ENCODE peak calls at places on chromosomes 1 and 21, in four cellular contexts. One of them, this sample, is unnamed.

GRCh38 chr1:8083739-8084484 is 57.8 kb upstream of the ERRFI1 start:
- ATAC-seq in stimulated activated memory B cell treated with anti-CD40 and anti-IgM and Interleukin-4, amounts not matched to agents 10 μg/mL and 1 μg/mL and 100 μg/mL, for 72 hours: no peak
- ATAC-seq in natural killer cell: no peak
- ATAC-seq in left colon: peak
- ATAC-seq in this sample: no peak

GRCh38 chr21:34012640-34013039 is 60.7 kb upstream of the MRPS6 start:
- ATAC-seq in stimulated activated memory B cell treated with anti-CD40 and anti-IgM and Interleukin-4, amounts not matched to agents 10 μg/mL and 1 μg/mL and 100 μg/mL, for 72 hours: no peak
- ATAC-seq in left colon: no peak
- ATAC-seq in natural killer cell: no peak
- ATAC-seq in this sample: no peak

GRCh38 chr1:158400901-158401300 is 1.6 kb upstream of the OR10T2 start:
- ATAC-seq in left colon: no peak
- ATAC-seq in stimulated activated memory B cell treated with anti-CD40 and anti-IgM and Interleukin-4, amounts not matched to agents 10 μg/mL and 1 μg/mL and 100 μg/mL, for 72 hours: no peak
- ATAC-seq in natural killer cell: no peak
- ATAC-seq in this sample: no peak

GRCh38 chr21:28738305-28738704 is 254.4 kb downstream of the LTN1 start:
- ATAC-seq in stimulated activated memory B cell treated with anti-CD40 and anti-IgM and Interleukin-4, amounts not matched to agents 10 μg/mL and 1 μg/mL and 100 μg/mL, for 72 hours: no peak
- ATAC-seq in left colon: no peak
- ATAC-seq in natural killer cell: no peak
- ATAC-seq in this sample: no peak

GRCh38 chr1:156496211-156496761 is 4.3 kb downstream of the MEF2D start:
- ATAC-seq in stimulated activated memory B cell treated with anti-CD40 and anti-IgM and Interleukin-4, amounts not matched to agents 10 μg/mL and 1 μg/mL and 100 μg/mL, for 72 hours: no peak
- ATAC-seq in natural killer cell: no peak
- ATAC-seq in left colon: no peak
- ATAC-seq in this sample: no peak

GRCh38 chr1:22884806-22885559 is 87.7 kb downstream of the LACTBL1 start:
- ATAC-seq in stimulated activated memory B cell treated with anti-CD40 and anti-IgM and Interleukin-4, amounts not matched to agents 10 μg/mL and 1 μg/mL and 100 μg/mL, for 72 hours: no peak
- ATAC-seq in natural killer cell: peak
- ATAC-seq in left colon: no peak
- ATAC-seq in this sample: no peak

GRCh38 chr1:89552481-89553194 is 28.0 kb downstream of the LRRC8B start:
- ATAC-seq in natural killer cell: peak
- ATAC-seq in stimulated activated memory B cell treated with anti-CD40 and anti-IgM and Interleukin-4, amounts not matched to agents 10 μg/mL and 1 μg/mL and 100 μg/mL, for 72 hours: peak
- ATAC-seq in left colon: peak
- ATAC-seq in this sample: peak

GRCh38 chr1:208131631-208132286 is 112.4 kb downstream of the PLXNA2 start:
- ATAC-seq in stimulated activated memory B cell treated with anti-CD40 and anti-IgM and Interleukin-4, amounts not matched to agents 10 μg/mL and 1 μg/mL and 100 μg/mL, for 72 hours: no peak
- ATAC-seq in left colon: peak
- ATAC-seq in natural killer cell: peak
- ATAC-seq in this sample: no peak

GRCh38 chr1:28853033-28853742 is 41.2 kb downstream of the OPRD1 start:
- ATAC-seq in natural killer cell: no peak
- ATAC-seq in stimulated activated memory B cell treated with anti-CD40 and anti-IgM and Interleukin-4, amounts not matched to agents 10 μg/mL and 1 μg/mL and 100 μg/mL, for 72 hours: no peak
- ATAC-seq in left colon: no peak
- ATAC-seq in this sample: no peak

GRCh38 chr1:48931571-48932251 is 155.0 kb upstream of the BEND5 start:
- ATAC-seq in stimulated activated memory B cell treated with anti-CD40 and anti-IgM and Interleukin-4, amounts not matched to agents 10 μg/mL and 1 μg/mL and 100 μg/mL, for 72 hours: peak
- ATAC-seq in left colon: no peak
- ATAC-seq in natural killer cell: no peak
- ATAC-seq in this sample: no peak

GRCh38 chr1:116820362-116820761 is 66.1 kb downstream of the CD2 start:
- ATAC-seq in natural killer cell: no peak
- ATAC-seq in left colon: no peak
- ATAC-seq in stimulated activated memory B cell treated with anti-CD40 and anti-IgM and Interleukin-4, amounts not matched to agents 10 μg/mL and 1 μg/mL and 100 μg/mL, for 72 hours: no peak
- ATAC-seq in this sample: peak

GRCh38 chr1:25807480-25808390 is 7.7 kb downstream of the SELENON start:
- ATAC-seq in natural killer cell: no peak
- ATAC-seq in left colon: peak
- ATAC-seq in stimulated activated memory B cell treated with anti-CD40 and anti-IgM and Interleukin-4, amounts not matched to agents 10 μg/mL and 1 μg/mL and 100 μg/mL, for 72 hours: no peak
- ATAC-seq in this sample: no peak

GRCh38 chr1:40763742-40764532 is 19.6 kb upstream of the KCNQ4 start:
- ATAC-seq in left colon: no peak
- ATAC-seq in natural killer cell: no peak
- ATAC-seq in stimulated activated memory B cell treated with anti-CD40 and anti-IgM and Interleukin-4, amounts not matched to agents 10 μg/mL and 1 μg/mL and 100 μg/mL, for 72 hours: peak
- ATAC-seq in this sample: no peak

GRCh38 chr1:236141447-236142357 is 637 bp upstream of the GPR137B start:
- ATAC-seq in left colon: peak
- ATAC-seq in natural killer cell: peak
- ATAC-seq in stimulated activated memory B cell treated with anti-CD40 and anti-IgM and Interleukin-4, amounts not matched to agents 10 μg/mL and 1 μg/mL and 100 μg/mL, for 72 hours: peak
- ATAC-seq in this sample: peak

GRCh38 chr1:204806943-204807624 is 63.6 kb upstream of the NFASC start:
- ATAC-seq in left colon: peak
- ATAC-seq in natural killer cell: peak
- ATAC-seq in stimulated activated memory B cell treated with anti-CD40 and anti-IgM and Interleukin-4, amounts not matched to agents 10 μg/mL and 1 μg/mL and 100 μg/mL, for 72 hours: peak
- ATAC-seq in this sample: peak

GRCh38 chr1:110903853-110904500 is 31.0 kb downstream of the CD53 start:
- ATAC-seq in natural killer cell: peak
- ATAC-seq in stimulated activated memory B cell treated with anti-CD40 and anti-IgM and Interleukin-4, amounts not matched to agents 10 μg/mL and 1 μg/mL and 100 μg/mL, for 72 hours: peak
- ATAC-seq in left colon: no peak
- ATAC-seq in this sample: no peak

GRCh38 chr1:27476222-27476621 is 13.7 kb downstream of the WASF2 start:
- ATAC-seq in stimulated activated memory B cell treated with anti-CD40 and anti-IgM and Interleukin-4, amounts not matched to agents 10 μg/mL and 1 μg/mL and 100 μg/mL, for 72 hours: no peak
- ATAC-seq in left colon: peak
- ATAC-seq in natural killer cell: no peak
- ATAC-seq in this sample: no peak

GRCh38 chr1:185537601-185538000 is 196.6 kb upstream of the HMCN1 start:
- ATAC-seq in left colon: no peak
- ATAC-seq in stimulated activated memory B cell treated with anti-CD40 and anti-IgM and Interleukin-4, amounts not matched to agents 10 μg/mL and 1 μg/mL and 100 μg/mL, for 72 hours: no peak
- ATAC-seq in natural killer cell: no peak
- ATAC-seq in this sample: no peak

GRCh38 chr1:11842154-11843041 is 5.2 kb downstream of the NPPA start:
- ATAC-seq in natural killer cell: no peak
- ATAC-seq in stimulated activated memory B cell treated with anti-CD40 and anti-IgM and Interleukin-4, amounts not matched to agents 10 μg/mL and 1 μg/mL and 100 μg/mL, for 72 hours: peak
- ATAC-seq in left colon: no peak
- ATAC-seq in this sample: no peak

GRCh38 chr1:222589462-222590302 is at the start of gene TAF1A:
- ATAC-seq in natural killer cell: peak
- ATAC-seq in left colon: peak
- ATAC-seq in stimulated activated memory B cell treated with anti-CD40 and anti-IgM and Interleukin-4, amounts not matched to agents 10 μg/mL and 1 μg/mL and 100 μg/mL, for 72 hours: peak
- ATAC-seq in this sample: peak

GRCh38 chr1:25697426-25698220 is 81.0 kb downstream of the MAN1C1 start:
- ATAC-seq in left colon: no peak
- ATAC-seq in stimulated activated memory B cell treated with anti-CD40 and anti-IgM and Interleukin-4, amounts not matched to agents 10 μg/mL and 1 μg/mL and 100 μg/mL, for 72 hours: no peak
- ATAC-seq in natural killer cell: no peak
- ATAC-seq in this sample: peak

GRCh38 chr1:53605181-53605580 is 133.8 kb downstream of the GLIS1 start:
- ATAC-seq in stimulated activated memory B cell treated with anti-CD40 and anti-IgM and Interleukin-4, amounts not matched to agents 10 μg/mL and 1 μg/mL and 100 μg/mL, for 72 hours: no peak
- ATAC-seq in left colon: no peak
- ATAC-seq in natural killer cell: no peak
- ATAC-seq in this sample: no peak

GRCh38 chr1:151175910-151176309 is at the start of gene TMOD4:
- ATAC-seq in stimulated activated memory B cell treated with anti-CD40 and anti-IgM and Interleukin-4, amounts not matched to agents 10 μg/mL and 1 μg/mL and 100 μg/mL, for 72 hours: peak
- ATAC-seq in left colon: peak
- ATAC-seq in natural killer cell: no peak
- ATAC-seq in this sample: peak

This sample was measured in esophagus mucosa.